ENCODE peak calls at places on chromosomes 3 and 15, in four cellular contexts. C is breast epithelium, R is tibial artery, N is lung. F is an unnamed sample.

GRCh38 chr15:74780983-74781672 is 752 bp upstream of the CSK start:
- DNase-seq in C (no peak), R (no peak), N (no peak), F (no peak)

GRCh38 chr3:37741644-37742043 is 120.0 kb upstream of the CTDSPL start:
- DNase-seq in C (peak; percentile 35), R (peak; percentile 86), N (peak; percentile 68), F (peak; percentile 13)

GRCh38 chr15:68080783-68081182 is 26.7 kb downstream of the PIAS1 start:
- DNase-seq in C (no peak), R (no peak), N (no peak), F (no peak)

GRCh38 chr15:74034206-74034755 is 39.8 kb downstream of the PML start:
- DNase-seq in C (no peak), R (no peak), N (no peak), F (no peak)

GRCh38 chr3:181253796-181254195 is 264.3 kb upstream of the DNAJC19 start:
- DNase-seq in C (no peak), R (no peak), N (no peak), F (no peak)

GRCh38 chr3:191440532-191440931 is 20.4 kb upstream of the PYDC2 start:
- DNase-seq in C (no peak), R (no peak), N (no peak), F (no peak)

GRCh38 chr3:160977776-160978175 is 127.4 kb downstream of the B3GALNT1 start:
- DNase-seq in C (no peak), R (no peak), N (no peak), F (no peak)

GRCh38 chr15:82852906-82853635 is 43.6 kb downstream of the WHAMM start:
- DNase-seq in C (peak; percentile 12), R (no peak), N (no peak), F (no peak)

GRCh38 chr15:60590935-60591490 is 112.1 kb upstream of the ICE2 start:
- DNase-seq in C (peak; percentile 24), R (peak; percentile 76), N (peak; percentile 42), F (peak; percentile 23)

GRCh38 chr3:107421170-107421792 is 44.0 kb downstream of the CCDC54 start:
- DNase-seq in C (no peak), R (no peak), N (no peak), F (no peak)

GRCh38 chr3:31968391-31968926 is 12.6 kb downstream of the OSBPL10 start:
- DNase-seq in C (no peak), R (no peak), N (no peak), F (no peak)

GRCh38 chr15:51263726-51264125 is 74.7 kb downstream of the CYP19A1 start:
- DNase-seq in C (no peak), R (no peak), N (no peak), F (no peak)

GRCh38 chr3:121592856-121593702 is at the start of gene FBXO40:
- DNase-seq in C (no peak), R (no peak), N (no peak), F (no peak)

GRCh38 chr15:99424131-99424571 is 141.6 kb upstream of the MEF2A start:
- DNase-seq in C (no peak), R (peak; percentile 49), N (no peak), F (no peak)

GRCh38 chr15:44738340-44738984 is 2.1 kb downstream of the TRIM69 start:
- DNase-seq in C (no peak), R (no peak), N (no peak), F (no peak)

GRCh38 chr3:143525408-143525807 is 322.9 kb downstream of the SLC9A9 start:
- DNase-seq in C (no peak), R (no peak), N (no peak), F (peak; percentile 29)

GRCh38 chr3:39982665-39983357 is 173.4 kb downstream of the MYRIP start:
- DNase-seq in C (no peak), R (no peak), N (no peak), F (no peak)

GRCh38 chr3:38698760-38699159 is 49.3 kb upstream of the SCN5A start:
- DNase-seq in C (no peak), R (no peak), N (no peak), F (no peak)

GRCh38 chr3:64343692-64344440 is 118.6 kb upstream of the PRICKLE2 start:
- DNase-seq in C (no peak), R (no peak), N (no peak), F (no peak)

GRCh38 chr15:90191795-90192494 is 9.2 kb upstream of the SEMA4B start:
- DNase-seq in C (peak; percentile 81), R (peak; percentile 87), N (peak; percentile 50), F (peak; percentile 49)

GRCh38 chr3:74067296-74067695 is 442.6 kb upstream of the PDZRN3 start:
- DNase-seq in C (no peak), R (no peak), N (no peak), F (no peak)

GRCh38 chr3:157406376-157406775 is 30.3 kb upstream of the PTX3 start:
- DNase-seq in C (no peak), R (no peak), N (no peak), F (no peak)

GRCh38 chr15:66895794-66896453 is 169.5 kb upstream of the SMAD3 start:
- DNase-seq in C (no peak), R (peak; percentile 44), N (no peak), F (no peak)

DNA sequence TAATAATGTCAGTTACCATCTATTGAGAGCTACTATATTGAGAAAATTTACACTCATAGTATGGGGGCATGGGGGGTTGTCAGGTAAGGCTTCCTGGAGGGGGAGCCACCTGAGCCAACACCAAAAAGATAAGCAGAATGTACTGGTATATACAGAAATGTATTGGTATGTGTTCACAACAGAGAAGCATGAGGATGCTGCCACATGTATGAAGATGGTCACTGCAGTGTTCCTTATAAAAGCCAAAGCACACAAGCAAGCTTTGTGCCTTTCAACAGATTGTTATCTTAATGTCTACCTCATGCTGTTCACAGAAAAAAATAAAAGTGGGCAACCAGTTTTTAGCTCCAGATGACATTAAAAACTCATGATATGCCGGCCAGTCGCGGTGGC is 149.0 kb downstream of the MAGI1 start:
- DNase-seq in C (no peak), R (no peak), N (no peak), F (no peak)
- H3K27ac ChIP-seq in C (peak overlapping the region; percentile 70), R (peak overlapping the region; percentile 55), N (no peak overlapping the region), F (peak overlapping the region; percentile 46)

DNA sequence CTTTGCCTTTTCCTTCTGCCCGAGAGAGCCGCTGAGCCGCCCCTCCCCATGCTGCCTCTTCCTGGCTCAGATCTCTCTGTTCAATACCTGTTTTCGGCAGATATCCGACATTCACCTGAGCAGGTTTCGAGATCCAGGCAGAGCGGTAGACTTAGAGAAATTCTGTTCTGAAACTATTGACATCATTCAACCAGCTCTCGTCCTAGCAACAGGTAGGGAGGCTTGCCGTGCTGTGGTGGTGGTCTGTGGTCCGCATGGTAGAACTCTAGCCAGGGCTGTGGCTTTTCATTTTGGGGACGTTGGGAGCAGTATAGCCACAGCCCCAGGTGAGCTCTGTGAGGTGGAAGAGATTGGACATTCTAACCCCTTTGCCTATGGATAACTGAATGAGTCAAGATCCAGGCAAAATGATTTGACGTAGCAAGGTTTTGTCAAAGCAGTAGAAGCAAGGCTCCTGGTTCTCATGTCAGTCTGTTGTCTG is 811 bp downstream of the TMEM62 start:
- DNase-seq in C (no peak), R (no peak), N (no peak), F (no peak)
- H3K27ac ChIP-seq in C (peak overlapping the region; percentile 83), R (peak overlapping the region; percentile 82), N (peak overlapping the region; percentile 93), F (peak overlapping the region; percentile 90)

GRCh38 chr15:98002419-98002818 is 41.9 kb downstream of the ARRDC4 start:
- DNase-seq in C (no peak), R (no peak), N (no peak), F (no peak)

GRCh38 chr15:98002874-98003273 is 42.4 kb downstream of the ARRDC4 start:
- DNase-seq in C (no peak), R (no peak), N (no peak), F (no peak)

GRCh38 chr15:98001663-98002194 is 41.2 kb downstream of the ARRDC4 start:
- DNase-seq in C (no peak), R (no peak), N (no peak), F (no peak)

GRCh38 chr15:97998307-97999071 is 38.0 kb downstream of the ARRDC4 start:
- DNase-seq in C (no peak), R (no peak), N (no peak), F (no peak)

GRCh38 chr15:98000249-98001203 is 40.0 kb downstream of the ARRDC4 start:
- DNase-seq in C (peak; percentile 36), R (no peak), N (no peak), F (no peak)
- H3K27ac ChIP-seq in C (no peak overlapping the region), R (no peak overlapping the region), N (no peak overlapping the region), F (no peak overlapping the region)

DNA sequence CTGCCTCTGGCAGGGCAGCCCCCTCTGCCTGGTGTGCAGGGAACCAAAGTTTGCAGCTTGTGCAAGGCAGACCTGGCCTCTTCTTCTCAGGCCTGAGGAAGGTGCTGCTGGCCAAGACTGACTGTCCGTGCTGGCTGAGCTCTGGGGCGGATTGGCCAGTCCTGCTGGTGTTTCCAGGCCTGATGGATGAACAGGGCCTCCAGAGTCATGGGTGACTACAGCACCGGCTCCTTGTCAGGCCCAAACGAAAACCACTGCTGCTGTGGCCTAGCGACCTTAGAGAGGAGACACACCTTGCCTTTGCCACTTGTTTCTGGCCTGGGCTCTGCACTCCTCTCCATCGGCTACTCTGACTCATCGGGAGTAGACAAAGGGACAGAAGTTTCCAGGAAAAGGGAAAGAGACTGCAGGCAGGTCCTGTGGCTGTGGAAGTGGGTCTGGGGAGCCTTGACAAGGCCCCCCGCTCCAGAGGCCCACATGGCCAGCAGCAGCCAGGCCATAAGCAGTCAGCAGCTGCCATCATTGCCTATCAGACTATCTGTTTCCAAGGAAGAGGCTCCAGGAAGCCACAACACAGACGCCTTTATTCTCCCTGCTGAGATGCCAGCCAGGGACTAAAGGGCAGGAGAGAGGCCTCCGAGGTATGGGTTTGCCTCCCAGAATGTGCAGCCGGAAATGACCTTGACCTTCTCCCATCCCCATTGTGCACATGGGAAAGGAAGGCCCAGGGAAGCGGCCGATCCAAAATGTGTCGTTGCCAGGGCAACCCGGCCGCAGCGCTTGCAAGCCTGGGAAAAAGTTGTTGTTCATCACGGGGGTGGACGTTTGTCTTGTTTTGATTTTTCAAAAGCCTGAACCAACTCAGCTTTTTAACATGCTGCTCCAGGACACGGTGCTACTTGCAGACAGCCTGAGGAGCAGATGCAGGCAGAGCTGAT is 160.5 kb downstream of the CHSY1 start:
- DNase-seq in C (no peak), R (no peak), N (peak; percentile 35), F (no peak)
- H3K27ac ChIP-seq in C (peak overlapping the region; percentile 79), R (peak overlapping the region; percentile 37), N (peak overlapping the region; percentile 48), F (peak overlapping the region; percentile 48)

DNA sequence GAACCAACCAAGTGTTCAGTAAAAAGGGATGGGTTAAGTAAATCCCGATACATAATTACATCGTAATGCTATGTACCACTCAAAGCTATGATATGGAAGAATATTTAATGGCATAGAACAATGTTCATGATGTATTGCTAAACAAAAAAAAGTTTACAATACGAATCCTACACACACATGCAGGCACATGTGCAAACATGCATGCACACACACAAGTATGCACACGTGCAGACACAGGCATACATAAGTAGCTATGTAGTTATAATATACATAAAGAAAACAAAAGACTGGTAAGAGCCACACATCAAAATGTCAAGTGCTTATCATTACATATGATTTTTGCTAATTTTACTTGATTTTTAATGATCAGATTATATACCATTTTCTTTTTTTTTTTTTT is 74.2 kb downstream of the ARRDC4 start:
- DNase-seq in C (no peak), R (no peak), N (no peak), F (no peak)
- H3K27ac ChIP-seq in C (no peak overlapping the region), R (no peak overlapping the region), N (no peak overlapping the region), F (no peak overlapping the region)

GRCh38 chr3:14909250-14909649 is 38.1 kb upstream of the NR2C2 start:
- DNase-seq in C (no peak), R (no peak), N (no peak), F (no peak)
- H3K27ac ChIP-seq in C (no peak overlapping the region), R (no peak overlapping the region), N (no peak overlapping the region), F (no peak overlapping the region)

F was measured in tibial nerve.